ENCODE peak calls at places on chromosomes 2 and 18, in nine cellular contexts. One of them, this sample, is unnamed. For H3K4me1, the result is how much of the 10 kb centered on the place peaks cover.

GRCh38 chr2:234135750-234136221 is 85.3 kb downstream of the SPP2 start:
- DNase-seq in PC-9: peak
- DNase-seq in thyroid gland: peak
- DNase-seq in heart left ventricle: peak
- DNase-seq in astrocyte: peak
- DNase-seq in left ventricle myocardium inferior: peak
- DNase-seq in tibial nerve: no peak
- DNase-seq in endothelial cell of umbilical vein: peak
- DNase-seq in PC-3: peak
- DNase-seq in this sample: no peak

GRCh38 chr2:60413069-60413818 is 140.2 kb downstream of the BCL11A start:
- DNase-seq in PC-9: no peak
- DNase-seq in thyroid gland: no peak
- DNase-seq in heart left ventricle: no peak
- DNase-seq in astrocyte: no peak
- DNase-seq in left ventricle myocardium inferior: no peak
- DNase-seq in tibial nerve: no peak
- DNase-seq in endothelial cell of umbilical vein: no peak
- DNase-seq in PC-3: no peak
- DNase-seq in this sample: no peak

GRCh38 chr2:61853086-61853847 is 593 bp downstream of the FAM161A start:
- DNase-seq in PC-9: peak
- DNase-seq in thyroid gland: peak
- DNase-seq in heart left ventricle: peak
- DNase-seq in astrocyte: peak
- DNase-seq in left ventricle myocardium inferior: no peak
- DNase-seq in tibial nerve: peak
- DNase-seq in endothelial cell of umbilical vein: no peak
- DNase-seq in PC-3: peak
- DNase-seq in this sample: peak

GRCh38 chr2:158845869-158846268 is 50.8 kb downstream of the DAPL1 start:
- DNase-seq in PC-9: no peak
- DNase-seq in thyroid gland: no peak
- DNase-seq in heart left ventricle: no peak
- DNase-seq in astrocyte: peak
- DNase-seq in left ventricle myocardium inferior: no peak
- DNase-seq in tibial nerve: no peak
- DNase-seq in endothelial cell of umbilical vein: peak
- DNase-seq in PC-3: no peak
- DNase-seq in this sample: no peak

GRCh38 chr2:150371066-150371812 is 116.2 kb downstream of the RND3 start:
- DNase-seq in PC-9: no peak
- DNase-seq in thyroid gland: no peak
- DNase-seq in heart left ventricle: no peak
- DNase-seq in astrocyte: no peak
- DNase-seq in left ventricle myocardium inferior: no peak
- DNase-seq in tibial nerve: no peak
- DNase-seq in endothelial cell of umbilical vein: no peak
- DNase-seq in PC-3: no peak
- DNase-seq in this sample: no peak

GRCh38 chr2:63287961-63288360 is 237.3 kb downstream of the OTX1 start:
- DNase-seq in PC-9: no peak
- DNase-seq in thyroid gland: no peak
- DNase-seq in heart left ventricle: no peak
- DNase-seq in astrocyte: no peak
- DNase-seq in left ventricle myocardium inferior: no peak
- DNase-seq in tibial nerve: no peak
- DNase-seq in endothelial cell of umbilical vein: no peak
- DNase-seq in PC-3: no peak
- DNase-seq in this sample: no peak

GRCh38 chr18:58831610-58832009 is 33.1 kb upstream of the ZNF532 start:
- DNase-seq in PC-9: no peak
- DNase-seq in thyroid gland: no peak
- DNase-seq in heart left ventricle: no peak
- DNase-seq in astrocyte: peak
- DNase-seq in left ventricle myocardium inferior: no peak
- DNase-seq in tibial nerve: no peak
- DNase-seq in endothelial cell of umbilical vein: no peak
- DNase-seq in PC-3: peak
- DNase-seq in this sample: no peak

GRCh38 chr2:3675687-3676086 is 17.7 kb downstream of the ALLC start:
- DNase-seq in PC-9: no peak
- DNase-seq in thyroid gland: no peak
- DNase-seq in heart left ventricle: no peak
- DNase-seq in astrocyte: no peak
- DNase-seq in left ventricle myocardium inferior: no peak
- DNase-seq in tibial nerve: no peak
- DNase-seq in endothelial cell of umbilical vein: no peak
- DNase-seq in PC-3: no peak
- DNase-seq in this sample: no peak

GRCh38 chr18:48238636-48239035 is 170.5 kb downstream of the ZBTB7C start:
- DNase-seq in PC-9: peak
- DNase-seq in thyroid gland: no peak
- DNase-seq in heart left ventricle: no peak
- DNase-seq in astrocyte: no peak
- DNase-seq in left ventricle myocardium inferior: no peak
- DNase-seq in tibial nerve: no peak
- DNase-seq in endothelial cell of umbilical vein: no peak
- DNase-seq in PC-3: no peak
- DNase-seq in this sample: no peak

GRCh38 chr2:113080134-113080533 is 12.4 kb downstream of the IL1F10 start:
- DNase-seq in PC-9: peak
- DNase-seq in thyroid gland: peak
- DNase-seq in heart left ventricle: no peak
- DNase-seq in astrocyte: no peak
- DNase-seq in left ventricle myocardium inferior: no peak
- DNase-seq in tibial nerve: no peak
- DNase-seq in endothelial cell of umbilical vein: peak
- DNase-seq in PC-3: peak
- DNase-seq in this sample: no peak

GRCh38 chr2:53455094-53455493 is 312.5 kb upstream of the CHAC2 start:
- DNase-seq in PC-9: peak
- DNase-seq in thyroid gland: peak
- DNase-seq in heart left ventricle: no peak
- DNase-seq in astrocyte: no peak
- DNase-seq in left ventricle myocardium inferior: no peak
- DNase-seq in tibial nerve: no peak
- DNase-seq in endothelial cell of umbilical vein: no peak
- DNase-seq in PC-3: no peak
- DNase-seq in this sample: no peak

GRCh38 chr2:30385327-30385726 is 61.7 kb upstream of the LCLAT1 start:
- DNase-seq in PC-9: peak
- DNase-seq in thyroid gland: peak
- DNase-seq in heart left ventricle: no peak
- DNase-seq in astrocyte: peak
- DNase-seq in left ventricle myocardium inferior: no peak
- DNase-seq in tibial nerve: no peak
- DNase-seq in endothelial cell of umbilical vein: peak
- DNase-seq in PC-3: peak
- DNase-seq in this sample: no peak

GRCh38 chr2:182047544-182047943 is 61.9 kb downstream of the PPP1R1C start:
- DNase-seq in PC-9: no peak
- DNase-seq in thyroid gland: no peak
- DNase-seq in heart left ventricle: no peak
- DNase-seq in astrocyte: no peak
- DNase-seq in left ventricle myocardium inferior: no peak
- DNase-seq in tibial nerve: no peak
- DNase-seq in endothelial cell of umbilical vein: no peak
- DNase-seq in PC-3: no peak
- DNase-seq in this sample: no peak

GRCh38 chr2:95020275-95021014 is 5.1 kb upstream of the MAL start:
- DNase-seq in PC-9: peak
- DNase-seq in thyroid gland: peak
- DNase-seq in heart left ventricle: no peak
- DNase-seq in astrocyte: no peak
- DNase-seq in left ventricle myocardium inferior: no peak
- DNase-seq in tibial nerve: no peak
- DNase-seq in endothelial cell of umbilical vein: no peak
- DNase-seq in PC-3: no peak
- DNase-seq in this sample: no peak

GRCh38 chr2:131567891-131568290 is 40.2 kb downstream of the CCDC74A start:
- DNase-seq in PC-9: no peak
- DNase-seq in thyroid gland: no peak
- DNase-seq in heart left ventricle: no peak
- DNase-seq in astrocyte: no peak
- DNase-seq in left ventricle myocardium inferior: no peak
- DNase-seq in tibial nerve: no peak
- DNase-seq in endothelial cell of umbilical vein: peak
- DNase-seq in PC-3: no peak
- DNase-seq in this sample: no peak

GRCh38 chr2:189267925-189268579 is 88.5 kb upstream of the COL5A2 start:
- DNase-seq in PC-9: no peak
- DNase-seq in thyroid gland: no peak
- DNase-seq in heart left ventricle: no peak
- DNase-seq in astrocyte: peak
- DNase-seq in left ventricle myocardium inferior: no peak
- DNase-seq in tibial nerve: no peak
- DNase-seq in endothelial cell of umbilical vein: peak
- DNase-seq in PC-3: peak
- DNase-seq in this sample: no peak

GRCh38 chr2:160367887-160368286 is 125.7 kb downstream of the RBMS1 start:
- DNase-seq in PC-9: peak
- DNase-seq in thyroid gland: no peak
- DNase-seq in heart left ventricle: no peak
- DNase-seq in astrocyte: peak
- DNase-seq in left ventricle myocardium inferior: no peak
- DNase-seq in tibial nerve: no peak
- DNase-seq in endothelial cell of umbilical vein: no peak
- DNase-seq in PC-3: peak
- DNase-seq in this sample: no peak

GRCh38 chr18:22912835-22913234 is 20.3 kb upstream of the RBBP8 start:
- DNase-seq in PC-9: peak
- DNase-seq in thyroid gland: peak
- DNase-seq in heart left ventricle: no peak
- DNase-seq in astrocyte: peak
- DNase-seq in left ventricle myocardium inferior: no peak
- DNase-seq in tibial nerve: no peak
- DNase-seq in endothelial cell of umbilical vein: no peak
- DNase-seq in PC-3: no peak
- DNase-seq in this sample: no peak

DNA sequence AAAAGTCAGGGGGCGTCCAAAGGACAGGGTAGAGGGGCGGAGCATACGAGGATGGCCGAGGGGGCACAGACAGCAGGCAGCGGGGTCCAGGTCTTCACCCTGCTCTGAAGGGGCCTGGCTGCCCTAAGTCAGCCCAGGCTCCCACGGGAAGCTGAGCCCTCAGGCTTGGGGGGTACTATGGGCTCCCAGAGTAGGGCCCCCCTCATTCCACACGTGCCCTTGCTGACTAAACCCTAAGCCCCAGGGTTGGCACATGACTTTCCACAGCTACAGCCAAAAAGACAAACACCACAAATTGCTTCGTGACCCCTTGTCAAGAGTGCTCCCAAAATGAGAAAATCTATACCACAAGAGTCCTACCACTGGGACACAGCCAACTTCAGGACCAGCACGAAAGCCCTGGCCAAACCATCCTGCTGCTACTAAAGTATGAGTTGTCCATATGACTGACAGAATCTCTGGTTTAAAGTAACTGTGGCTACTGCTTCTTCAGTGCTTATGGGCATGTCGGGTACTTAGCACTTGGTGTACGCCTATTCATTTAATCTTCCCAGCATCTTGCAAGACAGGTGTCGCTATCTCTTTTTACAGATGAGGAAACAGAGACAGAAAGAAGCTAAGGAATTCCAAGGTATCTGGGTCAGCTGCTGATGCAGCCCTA is 203.6 kb upstream of the ID2 start:
- DNase-seq in PC-9: no peak
- DNase-seq in thyroid gland: no peak
- DNase-seq in heart left ventricle: no peak
- DNase-seq in astrocyte: no peak
- DNase-seq in left ventricle myocardium inferior: no peak
- DNase-seq in tibial nerve: no peak
- DNase-seq in endothelial cell of umbilical vein: no peak
- DNase-seq in PC-3: peak
- DNase-seq in this sample: no peak
- H3K4me1 ChIP-seq in PC-9: under half
- H3K4me1 ChIP-seq in thyroid gland: under half
- H3K4me1 ChIP-seq in heart left ventricle: under half
- H3K4me1 ChIP-seq in astrocyte: under half
- H3K4me1 ChIP-seq in left ventricle myocardium inferior: under half
- H3K4me1 ChIP-seq in tibial nerve: under half
- H3K4me1 ChIP-seq in endothelial cell of umbilical vein: under half
- H3K4me1 ChIP-seq in PC-3: under half
- H3K4me1 ChIP-seq in this sample: under half

GRCh38 chr18:54284967-54285785 is 15.9 kb downstream of the POLI start:
- DNase-seq in PC-9: peak
- DNase-seq in thyroid gland: no peak
- DNase-seq in heart left ventricle: peak
- DNase-seq in astrocyte: peak
- DNase-seq in left ventricle myocardium inferior: peak
- DNase-seq in tibial nerve: no peak
- DNase-seq in endothelial cell of umbilical vein: peak
- DNase-seq in PC-3: peak
- DNase-seq in this sample: no peak
- H3K4me3 ChIP-seq in PC-9: no peak
- H3K4me3 ChIP-seq in thyroid gland: no peak
- H3K4me3 ChIP-seq in heart left ventricle: no peak
- H3K4me3 ChIP-seq in astrocyte: no peak
- H3K4me3 ChIP-seq in left ventricle myocardium inferior: no peak
- H3K4me3 ChIP-seq in tibial nerve: no peak
- H3K4me3 ChIP-seq in endothelial cell of umbilical vein: no peak
- H3K4me3 ChIP-seq in PC-3: no peak
- H3K4me3 ChIP-seq in this sample: no peak

GRCh38 chr2:42995752-42996422 is 203.5 kb upstream of the HAAO start:
- DNase-seq in PC-9: no peak
- DNase-seq in thyroid gland: no peak
- DNase-seq in heart left ventricle: no peak
- DNase-seq in astrocyte: no peak
- DNase-seq in left ventricle myocardium inferior: no peak
- DNase-seq in tibial nerve: no peak
- DNase-seq in endothelial cell of umbilical vein: no peak
- DNase-seq in PC-3: no peak
- DNase-seq in this sample: no peak
- H3K4me1 ChIP-seq in PC-9: under half
- H3K4me1 ChIP-seq in thyroid gland: under half
- H3K4me1 ChIP-seq in heart left ventricle: under half
- H3K4me1 ChIP-seq in astrocyte: under half
- H3K4me1 ChIP-seq in left ventricle myocardium inferior: under half
- H3K4me1 ChIP-seq in tibial nerve: under half
- H3K4me1 ChIP-seq in endothelial cell of umbilical vein: under half
- H3K4me1 ChIP-seq in PC-3: under half
- H3K4me1 ChIP-seq in this sample: under half

DNA sequence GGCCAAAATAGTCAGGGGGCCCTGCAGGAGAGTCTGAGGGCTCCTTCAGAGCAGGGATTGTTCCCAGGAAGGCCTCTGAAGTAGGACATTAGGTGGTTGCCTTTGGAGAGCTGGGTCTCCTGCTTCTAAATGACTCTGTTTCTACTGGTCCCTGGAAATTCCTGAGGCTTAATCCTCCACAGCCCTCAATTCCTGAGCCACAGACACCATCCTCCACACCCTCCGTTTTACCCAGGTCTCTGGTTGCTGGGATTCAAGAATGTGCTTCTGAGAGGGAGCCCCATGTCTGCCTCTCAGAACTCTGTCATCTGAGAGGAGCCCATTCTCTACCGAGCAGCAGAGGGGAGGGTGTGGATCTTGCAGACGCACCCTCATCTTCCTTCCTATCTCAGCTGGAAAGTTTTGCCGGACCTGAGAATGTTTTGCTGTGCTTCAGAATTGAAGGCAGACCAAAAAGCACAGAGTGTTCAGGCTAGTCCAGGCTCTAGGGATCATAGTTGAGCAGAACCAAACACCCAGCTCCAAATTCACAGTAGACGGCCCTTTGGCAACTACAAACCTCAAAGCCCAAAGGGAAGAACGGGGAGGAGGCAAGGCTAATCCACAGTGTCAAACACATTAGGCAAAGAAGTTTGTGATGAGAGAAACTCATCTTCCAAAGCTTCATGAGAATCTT is 8.1 kb downstream of the VIT start:
- DNase-seq in PC-9: no peak
- DNase-seq in thyroid gland: no peak
- DNase-seq in heart left ventricle: no peak
- DNase-seq in astrocyte: no peak
- DNase-seq in left ventricle myocardium inferior: no peak
- DNase-seq in tibial nerve: peak
- DNase-seq in endothelial cell of umbilical vein: no peak
- DNase-seq in PC-3: no peak
- DNase-seq in this sample: peak
- H3K4me3 ChIP-seq in PC-9: no peak
- H3K4me3 ChIP-seq in thyroid gland: no peak
- H3K4me3 ChIP-seq in heart left ventricle: no peak
- H3K4me3 ChIP-seq in astrocyte: no peak
- H3K4me3 ChIP-seq in left ventricle myocardium inferior: no peak
- H3K4me3 ChIP-seq in tibial nerve: no peak
- H3K4me3 ChIP-seq in endothelial cell of umbilical vein: no peak
- H3K4me3 ChIP-seq in PC-3: no peak
- H3K4me3 ChIP-seq in this sample: no peak